ENCODE peak calls at places on chromosomes 1 and 21, in four cellular contexts. V is AG09319, P is GM23338, G is neural crest cell. F is an unnamed sample.

GRCh38 chr1:73804935-73805334 is 393.0 kb downstream of the LRRIQ3 start:
- DNase-seq in V (no peak), P (no peak), G (no peak), F (no peak)

GRCh38 chr1:205273551-205273982 is 45.8 kb downstream of the TMCC2 start:
- DNase-seq in V (peak), P (peak), G (peak), F (peak)

GRCh38 chr1:2205191-2205952 is 10.8 kb upstream of the FAAP20 start:
- DNase-seq in V (peak), P (peak), G (peak), F (peak)

GRCh38 chr1:53069265-53069662 is 7.3 kb downstream of the PODN start:
- DNase-seq in V (no peak), P (no peak), G (no peak), F (no peak)

GRCh38 chr1:40799351-40799867 is 15.8 kb downstream of the KCNQ4 start:
- DNase-seq in V (no peak), P (no peak), G (no peak), F (no peak)

GRCh38 chr1:201551877-201552731 is 13.2 kb downstream of the NAV1 start:
- DNase-seq in V (no peak), P (no peak), G (no peak), F (no peak)

GRCh38 chr1:160800142-160800541 is 4.2 kb downstream of the LY9 start:
- DNase-seq in V (no peak), P (no peak), G (no peak), F (no peak)

GRCh38 chr1:16348414-16349182 is 3.7 kb downstream of the FBXO42 start:
- DNase-seq in V (no peak), P (no peak), G (no peak), F (no peak)

GRCh38 chr1:178784131-178784536 is 59.1 kb downstream of the RALGPS2 start:
- DNase-seq in V (no peak), P (peak), G (no peak), F (no peak)

GRCh38 chr21:33871171-33871570 is 44.4 kb downstream of the ATP5PO start:
- DNase-seq in V (no peak), P (no peak), G (no peak), F (no peak)

GRCh38 chr21:45537111-45537745 is 5.0 kb downstream of the SLC19A1 start:
- DNase-seq in V (no peak), P (no peak), G (no peak), F (no peak)

GRCh38 chr1:2312196-2312588 is 79.2 kb downstream of the MORN1 start:
- DNase-seq in V (no peak), P (no peak), G (no peak), F (no peak)

GRCh38 chr1:226645279-226645976 is 93.7 kb downstream of the ITPKB start:
- DNase-seq in V (no peak), P (no peak), G (no peak), F (no peak)

GRCh38 chr1:10598088-10598712 is 123.5 kb downstream of the PEX14 start:
- DNase-seq in V (no peak), P (no peak), G (no peak), F (no peak)

GRCh38 chr1:204320413-204320812 is 39.3 kb downstream of the PLEKHA6 start:
- DNase-seq in V (no peak), P (no peak), G (no peak), F (no peak)

GRCh38 chr1:226064816-226065248 is 2.3 kb downstream of the H3-3A start:
- DNase-seq in V (no peak), P (peak), G (no peak), F (peak)

GRCh38 chr1:20900056-20900455 is 112.9 kb upstream of the HP1BP3 start:
- DNase-seq in V (no peak), P (no peak), G (no peak), F (no peak)

GRCh38 chr21:42414928-42415769 is 11.4 kb downstream of the UBASH3A start:
- DNase-seq in V (no peak), P (no peak), G (no peak), F (no peak)

GRCh38 chr1:23664837-23665795 is 26.5 kb upstream of the RPL11 start:
- DNase-seq in V (no peak), P (peak), G (no peak), F (no peak)

GRCh38 chr1:58116284-58116683 is 430.2 kb downstream of the OMA1 start:
- DNase-seq in V (no peak), P (peak), G (no peak), F (no peak)

GRCh38 chr1:199310701-199311100 is 671.9 kb downstream of the PTPRC start:
- DNase-seq in V (no peak), P (peak), G (no peak), F (no peak)

GRCh38 chr1:61190476-61191067 is 108.2 kb downstream of the NFIA start:
- DNase-seq in V (no peak), P (no peak), G (no peak), F (no peak)

GRCh38 chr21:15050588-15051377 is 14.0 kb downstream of the NRIP1 start:
- DNase-seq in V (no peak), P (peak), G (no peak), F (peak)

GRCh38 chr1:220300442-220301121 is 28.3 kb upstream of the RAB3GAP2 start:
- DNase-seq in V (peak), P (peak), G (peak), F (no peak)

GRCh38 chr1:227889863-227890405 is 57.8 kb downstream of the WNT9A start:
- DNase-seq in V (no peak), P (no peak), G (no peak), F (no peak)

GRCh38 chr1:183761871-183762270 is 43.0 kb upstream of the RGL1 start:
- DNase-seq in V (no peak), P (no peak), G (no peak), F (no peak)

GRCh38 chr1:110677526-110677925 is 2.8 kb upstream of the KCNA3 start:
- DNase-seq in V (no peak), P (no peak), G (no peak), F (no peak)

GRCh38 chr1:219333626-219334025 is 159.9 kb downstream of the LYPLAL1 start:
- DNase-seq in V (no peak), P (no peak), G (no peak), F (no peak)

GRCh38 chr1:102853701-102854187 is 254.6 kb downstream of the COL11A1 start:
- DNase-seq in V (no peak), P (no peak), G (no peak), F (no peak)

GRCh38 chr1:102851616-102852015 is 256.7 kb downstream of the COL11A1 start:
- DNase-seq in V (no peak), P (no peak), G (no peak), F (no peak)

DNA sequence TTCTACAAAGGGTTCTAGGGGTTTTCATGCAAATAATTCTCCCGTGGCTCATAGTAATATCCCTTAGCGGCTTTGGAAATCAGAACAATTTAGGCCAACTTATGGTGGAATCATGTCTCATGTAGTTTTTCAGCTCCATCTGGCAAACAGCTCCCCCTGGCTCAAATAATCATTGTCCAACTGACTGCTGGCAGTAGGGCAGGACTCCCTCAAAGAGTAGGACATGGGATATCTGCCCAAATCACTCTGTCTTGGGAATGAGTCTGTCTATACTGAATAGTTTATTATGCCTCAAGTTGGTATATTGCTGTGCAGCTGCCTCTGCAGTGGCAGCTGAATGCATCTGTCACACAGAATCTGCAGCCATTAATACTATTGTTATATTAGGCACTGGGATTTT is 255.7 kb downstream of the COL11A1 start:
- DNase-seq in V (no peak), P (no peak), G (no peak), F (no peak)
- TF ChIP-seq CTCF in V (no peak), P (peak), G (no peak), F (no peak)

DNA sequence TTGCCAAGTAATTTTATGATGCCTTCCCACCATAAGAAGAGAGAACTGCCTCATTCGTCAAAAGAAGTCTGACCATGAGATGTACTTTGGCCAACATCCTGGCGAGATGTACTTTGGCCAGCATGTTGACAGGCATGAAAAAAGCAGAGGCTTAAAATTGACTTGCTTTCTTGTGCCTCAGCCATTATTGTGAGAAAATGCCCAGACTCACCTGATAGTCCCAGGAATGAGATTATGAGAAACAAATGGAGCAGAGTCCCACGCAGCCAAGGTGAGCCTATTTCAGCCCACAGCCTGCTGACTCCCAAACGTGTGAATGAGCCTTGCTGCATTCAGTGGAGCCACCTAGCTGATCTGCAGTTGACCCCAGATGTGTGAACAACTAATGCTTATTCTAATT is 43.5 kb upstream of the ZNF644 start:
- DNase-seq in V (no peak), P (no peak), G (no peak), F (no peak)
- TF ChIP-seq CTCF in V (no peak), P (peak), G (no peak), F (no peak)

GRCh38 chr1:91135799-91136198 is 114.0 kb upstream of the ZNF644 start:
- DNase-seq in V (no peak), P (peak), G (no peak), F (no peak)

GRCh38 chr1:91133240-91133639 is 111.4 kb upstream of the ZNF644 start:
- DNase-seq in V (no peak), P (no peak), G (no peak), F (no peak)

GRCh38 chr1:91138959-91139358 is 117.1 kb upstream of the ZNF644 start:
- DNase-seq in V (no peak), P (no peak), G (no peak), F (no peak)

GRCh38 chr1:91137173-91137852 is 115.5 kb upstream of the ZNF644 start:
- DNase-seq in V (no peak), P (no peak), G (no peak), F (no peak)
- TF ChIP-seq CTCF in V (no peak), P (no peak), G (no peak), F (no peak)

DNA sequence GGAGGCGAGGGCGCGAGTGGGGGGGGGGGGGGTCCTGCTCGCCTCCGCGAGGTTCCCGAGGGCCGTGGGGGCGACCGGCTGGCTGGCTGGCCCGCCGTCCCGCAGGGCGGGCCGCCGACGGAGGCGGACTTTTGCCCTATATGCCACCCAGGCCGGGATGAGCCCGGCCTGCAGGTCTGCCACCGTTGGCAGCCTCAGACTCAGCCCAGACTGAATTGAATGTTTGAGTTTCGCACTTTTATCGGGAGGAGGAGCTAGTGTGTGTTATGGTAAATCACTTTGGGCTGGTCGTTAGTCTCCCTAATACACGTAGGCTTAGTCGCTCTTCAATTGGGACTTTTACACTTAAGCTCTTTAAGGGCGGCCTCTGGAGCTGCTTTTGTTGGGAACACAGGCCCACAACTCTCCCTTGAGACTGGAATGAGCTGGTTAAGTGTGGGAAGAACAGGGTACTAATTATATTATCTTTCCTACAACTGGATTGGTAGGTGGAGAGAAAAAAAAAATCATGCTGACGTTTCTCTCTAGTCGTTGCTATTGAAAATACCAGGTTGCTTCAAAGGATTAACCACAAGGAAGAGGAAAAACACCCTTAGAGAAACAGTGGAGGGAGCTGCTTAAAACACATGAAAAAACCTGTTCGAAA is 1.3 kb upstream of the IRF2BP2 start:
- DNase-seq in V (no peak), P (peak), G (peak), F (peak)
- TF ChIP-seq CTCF in V (no peak), P (peak), G (no peak), F (peak)

DNA sequence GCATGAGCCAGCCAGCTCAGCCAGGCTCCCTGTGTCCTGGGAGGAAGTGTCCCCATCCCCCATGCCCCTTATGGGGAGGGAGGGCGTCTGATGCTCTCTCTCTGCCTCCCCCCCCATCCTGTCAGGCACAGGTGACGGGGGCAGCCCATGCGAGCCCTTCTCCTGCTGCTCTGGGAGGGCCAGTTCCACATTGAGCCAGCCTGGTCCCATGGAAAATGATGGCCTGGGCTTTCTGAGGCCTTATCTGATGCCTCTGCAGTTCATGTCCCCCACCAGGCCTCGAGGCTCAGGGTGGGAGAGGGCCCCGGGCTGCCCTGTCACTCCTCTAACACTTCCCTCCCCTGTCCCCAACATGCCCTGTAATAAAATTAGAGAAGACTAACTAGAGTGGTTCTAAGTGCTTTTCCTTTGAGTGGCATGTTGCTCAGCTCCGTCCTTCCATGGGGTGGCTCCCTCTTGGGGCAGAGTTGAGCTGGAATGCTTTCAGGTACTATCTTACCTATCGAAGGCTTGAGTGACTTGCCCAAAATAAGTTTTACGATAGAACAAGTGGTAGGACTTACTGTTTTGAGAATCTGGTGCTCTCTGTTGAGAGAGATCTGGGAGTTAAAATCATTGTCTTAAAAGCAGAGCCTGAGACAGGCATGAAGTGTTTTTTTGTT is 1.8 kb upstream of the MTFR1L start:
- DNase-seq in V (no peak), P (peak), G (no peak), F (no peak)
- TF ChIP-seq CTCF in V (no peak), P (peak), G (peak), F (peak)

DNA sequence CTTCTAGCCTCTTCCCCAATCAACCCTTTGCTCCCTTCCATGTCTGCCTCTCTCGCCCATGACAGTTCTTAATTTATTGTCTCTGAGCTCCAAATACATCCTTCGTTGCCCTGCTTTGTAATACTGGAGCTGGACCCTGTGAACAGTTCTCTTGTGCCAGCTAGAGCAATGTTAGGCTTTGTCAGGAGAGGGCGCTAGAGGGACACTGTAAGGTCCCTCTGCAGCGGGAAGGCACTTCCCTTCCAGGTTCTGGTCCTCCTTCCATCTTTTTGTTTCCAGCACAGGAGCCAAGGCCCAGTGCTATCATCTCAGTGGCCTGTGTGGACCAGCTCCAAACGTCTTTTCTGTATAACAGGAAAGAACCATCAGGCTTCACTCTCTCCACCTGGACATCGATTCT is 95.9 kb downstream of the PTPRU start:
- DNase-seq in V (no peak), P (peak), G (peak), F (peak)
- TF ChIP-seq CTCF in V (peak), P (peak), G (peak), F (peak)

F was measured in DND-41.